ENCODE peak calls at places on chromosome 20, in nine cellular contexts. S is tibial artery, H is sigmoid colon, A is adrenal gland, I is uterus, X is keratinocyte, G is heart right ventricle, N is cardiac muscle cell, L is heart left ventricle. J is an unnamed sample. For H3K27me3, the result is how much of the 10 kb centered on the place peaks cover.

GRCh38 chr20:33731693-33732165 is at the start of gene ZNF341:
- DNase-seq in L (peak), X (peak), I (peak), G (peak), N (peak), H (peak), A (peak), S (peak), J (peak)

GRCh38 chr20:26209171-26209941 is 512.7 kb upstream of the ZNF337 start:
- DNase-seq in L (no peak), A (no peak), H (peak), X (no peak), I (no peak), G (peak), S (no peak), N (peak), J (no peak)

GRCh38 chr20:41072099-41072798 is 43.6 kb downstream of the TOP1 start:
- DNase-seq in S (peak), X (no peak), H (no peak), N (no peak), L (peak), A (peak), G (no peak), I (peak), J (peak)

GRCh38 chr20:46185353-46185752 is 67.2 kb downstream of the CD40 start:
- DNase-seq in A (no peak), S (no peak), N (no peak), X (no peak), L (no peak), H (no peak), G (no peak), I (no peak), J (no peak)

GRCh38 chr20:51014797-51015722 is 7.8 kb downstream of the KCNG1 start:
- DNase-seq in A (peak), S (no peak), I (peak), G (no peak), H (no peak), N (peak), L (no peak), X (no peak), J (no peak)

GRCh38 chr20:19594896-19595295 is 163.2 kb upstream of the RIN2 start:
- DNase-seq in I (no peak), N (no peak), S (no peak), H (no peak), L (no peak), X (no peak), G (no peak), A (no peak), J (no peak)

GRCh38 chr20:35954907-35955251 is 577 bp upstream of the SCAND1 start:
- DNase-seq in A (no peak), X (no peak), N (no peak), I (no peak), H (no peak), L (no peak), G (no peak), S (no peak), J (no peak)

GRCh38 chr20:25014816-25015215 is 22.3 kb upstream of the APMAP start:
- DNase-seq in N (no peak), A (no peak), X (no peak), S (peak), H (peak), G (no peak), I (peak), L (no peak), J (no peak)

GRCh38 chr20:38229376-38230252 is 30.9 kb downstream of the KIAA1755 start:
- DNase-seq in H (peak), S (no peak), G (no peak), L (peak), I (no peak), X (no peak), A (no peak), N (peak), J (no peak)

GRCh38 chr20:51747182-51747911 is 20.8 kb downstream of the ATP9A start:
- DNase-seq in H (no peak), L (no peak), A (no peak), I (no peak), N (no peak), G (no peak), X (no peak), S (no peak), J (no peak)

GRCh38 chr20:25470045-25470444 is 62.6 kb downstream of the GINS1 start:
- DNase-seq in L (no peak), A (no peak), N (peak), X (no peak), I (no peak), S (no peak), H (peak), G (no peak), J (no peak)

GRCh38 chr20:51385941-51386530 is 156.5 kb downstream of the NFATC2 start:
- DNase-seq in A (no peak), N (peak), G (no peak), X (no peak), H (peak), L (no peak), S (no peak), I (no peak), J (no peak)

GRCh38 chr20:50541606-50542041 is 31.4 kb downstream of the PTPN1 start:
- DNase-seq in X (no peak), I (no peak), A (no peak), N (no peak), S (no peak), H (no peak), G (no peak), L (no peak), J (no peak)

GRCh38 chr20:13533946-13534345 is 104.8 kb downstream of the TASP1 start:
- DNase-seq in S (no peak), A (no peak), X (no peak), N (no peak), I (no peak), L (no peak), H (no peak), G (no peak), J (no peak)

GRCh38 chr20:37539956-37540455 is 12.3 kb upstream of the BLCAP start:
- DNase-seq in A (no peak), I (no peak), H (no peak), L (no peak), N (no peak), S (no peak), G (no peak), X (no peak), J (no peak)

GRCh38 chr20:24318569-24319352 is 150.7 kb upstream of the SYNDIG1 start:
- DNase-seq in G (no peak), X (no peak), H (no peak), A (no peak), I (no peak), L (no peak), S (no peak), N (no peak), J (no peak)

GRCh38 chr20:44207066-44207723 is 3.4 kb downstream of the OSER1 start:
- DNase-seq in H (no peak), A (no peak), X (no peak), S (no peak), G (no peak), I (no peak), L (no peak), N (no peak), J (no peak)
- TF ChIP-seq CTCF in H (no peak), A (no peak), X (no peak), S (no peak), G (no peak), I (no peak), L (no peak), N (no peak), J (no peak)

DNA sequence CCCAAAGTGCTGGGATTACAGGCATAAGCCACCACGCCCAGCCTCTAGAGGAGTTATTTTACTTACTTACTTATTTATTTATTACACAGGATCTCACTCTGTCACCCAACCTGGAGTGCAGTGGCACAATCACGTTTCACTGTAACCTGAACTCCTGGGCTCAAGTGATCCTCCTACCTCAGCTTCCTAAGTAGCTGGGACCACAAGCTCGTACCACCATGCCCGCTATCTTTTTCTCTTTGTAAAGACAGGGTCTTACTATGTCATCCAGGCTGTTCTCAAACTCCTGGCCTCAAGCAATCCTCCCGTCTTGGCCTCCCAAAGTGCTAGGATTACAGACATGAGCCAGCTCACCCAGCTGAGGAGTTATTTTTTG is 1.6 kb upstream of the TRIB3 start:
- DNase-seq in X (no peak), I (no peak), A (no peak), H (no peak), N (no peak), S (no peak), G (no peak), L (peak), J (no peak)
- H3K27me3 ChIP-seq in X (under half), I (under half), A (under half), H (under half), N (under half), S (under half), G (under half), L (under half), J (under half)

GRCh38 chr20:12354725-12355124 is 437.0 kb downstream of the BTBD3 start:
- DNase-seq in S (no peak), L (no peak), H (no peak), I (no peak), A (no peak), G (no peak), X (no peak), N (no peak), J (no peak)
- H3K4me3 ChIP-seq in S (no peak), L (no peak), H (no peak), I (no peak), A (no peak), G (peak), X (no peak), N (no peak), J (no peak)

GRCh38 chr20:20692587-20692986 is 19.9 kb downstream of the RALGAPA2 start:
- DNase-seq in N (no peak), A (no peak), I (no peak), S (no peak), G (no peak), X (no peak), H (no peak), L (no peak), J (no peak)
- TF ChIP-seq CTCF in N (no peak), A (no peak), I (no peak), S (no peak), G (no peak), X (no peak), H (no peak), L (no peak), J (no peak)

DNA sequence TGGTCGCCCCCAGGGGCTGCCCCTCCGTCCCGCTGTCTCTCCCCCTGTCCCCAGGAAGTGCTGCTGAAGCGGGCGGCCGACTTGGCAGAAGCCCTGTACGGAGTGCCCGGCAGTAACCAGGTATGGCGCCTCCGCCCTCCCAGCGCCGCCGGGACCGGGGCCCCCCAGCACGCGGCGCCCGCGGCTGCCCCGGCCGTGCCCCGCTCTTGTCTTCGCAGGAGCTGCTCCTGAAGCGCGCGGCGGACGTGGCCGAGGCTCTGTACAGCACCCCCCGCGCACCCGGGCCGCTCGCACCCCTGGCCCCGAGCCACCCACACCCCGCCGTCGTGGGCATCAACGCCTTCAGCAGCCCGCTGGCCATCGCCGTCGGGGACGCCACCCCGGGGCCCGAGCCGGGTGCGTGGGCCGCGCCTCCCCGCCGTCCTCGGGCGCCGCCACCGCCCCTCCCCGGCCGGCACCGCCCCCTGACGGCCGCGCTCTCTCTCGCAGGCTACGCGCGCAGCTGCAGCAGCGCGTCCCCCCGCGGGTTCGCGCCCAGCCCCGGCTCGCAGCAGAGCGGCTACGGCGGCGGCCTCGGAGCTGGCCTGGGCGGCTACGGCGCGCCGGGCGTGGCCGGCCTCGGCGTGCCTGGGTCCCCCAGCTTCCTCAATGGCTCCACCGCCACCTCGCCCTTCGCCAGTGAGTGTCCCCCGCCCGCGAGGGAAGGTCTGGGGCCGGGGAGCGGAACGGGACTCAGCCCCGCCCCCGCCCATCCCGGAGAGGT is 48.4 kb downstream of the CPXM1 start:
- DNase-seq in A (no peak), H (peak), G (peak), S (no peak), N (peak), L (no peak), I (peak), X (no peak), J (no peak)
- H3K27me3 ChIP-seq in A (under half), H (under half), G (under half), S (half or more), N (half or more), L (under half), I (under half), X (half or more), J (under half)

GRCh38 chr20:21509597-21510331 is 4.1 kb downstream of the NKX2-2 start:
- DNase-seq in L (no peak), N (no peak), X (no peak), I (no peak), H (no peak), A (no peak), G (no peak), S (no peak), J (no peak)
- H3K4me3 ChIP-seq in L (peak), N (no peak), X (peak), I (no peak), H (no peak), A (no peak), G (peak), S (peak), J (peak)

DNA sequence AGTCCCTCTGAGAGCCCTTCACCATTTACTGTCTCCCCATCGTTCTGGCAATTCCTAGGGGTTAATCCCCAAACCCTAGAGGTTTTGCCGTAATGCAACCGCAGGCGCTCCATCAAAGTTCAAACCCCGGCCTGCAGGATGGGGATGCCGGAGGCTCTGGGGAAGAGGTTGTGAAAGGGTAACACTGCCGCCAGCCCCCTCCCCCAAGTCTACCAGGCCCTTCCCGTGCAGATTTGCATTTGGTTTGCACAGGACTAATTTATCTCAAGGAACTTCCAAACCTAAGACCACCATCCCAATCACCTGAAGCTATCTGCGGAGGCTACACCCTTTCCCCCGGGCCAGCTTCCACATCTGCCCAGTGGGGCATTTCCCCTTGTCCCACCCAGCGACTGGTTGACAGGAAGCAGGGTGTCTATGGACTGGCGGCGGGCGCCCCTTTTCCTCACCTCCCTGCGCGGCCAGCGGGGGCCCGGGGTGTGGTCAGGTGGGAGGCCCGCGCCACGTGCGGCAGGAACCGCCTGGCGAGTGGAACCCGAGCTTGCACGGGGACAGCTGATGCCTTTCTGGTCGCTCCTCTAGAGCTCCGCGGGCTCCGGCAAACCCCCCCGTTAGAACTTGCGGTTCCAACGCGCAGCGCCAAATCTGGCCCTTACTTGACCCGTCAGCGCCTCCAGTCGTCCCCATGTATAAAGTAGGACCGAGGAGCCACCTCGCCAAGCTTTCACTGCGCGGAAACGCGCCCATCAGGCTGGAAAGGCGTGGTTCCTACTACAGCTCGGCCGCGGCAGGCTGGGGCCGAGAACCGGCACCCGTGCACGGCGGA is 9.4 kb upstream of the SLC4A11 start:
- DNase-seq in H (no peak), X (no peak), I (no peak), L (peak), N (peak), G (peak), S (peak), A (peak), J (no peak)
- TF ChIP-seq CTCF in H (no peak), X (no peak), I (no peak), L (no peak), N (no peak), G (no peak), S (no peak), A (no peak), J (peak)

GRCh38 chr20:17504326-17504897 is 26.8 kb downstream of the BFSP1 start:
- DNase-seq in S (no peak), H (peak), A (peak), X (no peak), L (no peak), G (no peak), I (peak), N (no peak), J (no peak)
- H3K27me3 ChIP-seq in S (under half), H (under half), A (under half), X (under half), L (under half), G (under half), I (under half), N (under half), J (under half)

GRCh38 chr20:32017711-32018251 is 7.5 kb downstream of the CCM2L start:
- DNase-seq in N (peak), H (no peak), G (no peak), L (no peak), X (no peak), A (no peak), S (no peak), I (no peak), J (no peak)
- H3K4me3 ChIP-seq in N (peak), H (no peak), G (no peak), L (no peak), X (no peak), A (no peak), S (no peak), I (no peak), J (no peak)

GRCh38 chr20:21702553-21703467 is 2.7 kb upstream of the PAX1 start:
- DNase-seq in L (no peak), H (peak), A (peak), I (peak), X (no peak), S (no peak), N (peak), G (peak), J (no peak)
- TF ChIP-seq CTCF in L (peak), H (peak), A (peak), I (peak), X (peak), S (peak), N (peak), G (peak), J (peak)

J was measured in BJ.